ENCODE peak calls at places on chromosomes 4 and X, in four cellular contexts. J, Y, N and Q are unnamed samples.

GRCh38 chr4:144648042-144648441 is 2.1 kb downstream of the HHIP start:
- DNase-seq in N (no peak), J (no peak), Y (no peak), Q (no peak)

GRCh38 chrX:107483976-107484726 is 34.7 kb downstream of the FRMPD3 start:
- DNase-seq in Y (peak; percentile 87), N (no peak), J (no peak), Q (no peak)

GRCh38 chr4:112145820-112146813 is 863 bp downstream of the FAM241A start:
- DNase-seq in Y (no peak), N (peak; percentile 68), J (no peak), Q (no peak)

GRCh38 chrX:19342331-19342906 is 1.3 kb upstream of the PDHA1 start:
- DNase-seq in J (no peak), Y (no peak), N (no peak), Q (no peak)

GRCh38 chr4:124181045-124181444 is 531.5 kb downstream of the ANKRD50 start:
- DNase-seq in J (no peak), N (no peak), Y (no peak), Q (no peak)

GRCh38 chr4:37780444-37781133 is 45.9 kb upstream of the PGM2 start:
- DNase-seq in N (no peak), J (no peak), Y (no peak), Q (no peak)

GRCh38 chr4:118772149-118773081 is 63.5 kb downstream of the SEC24D start:
- DNase-seq in N (no peak), Y (peak; percentile 40), J (no peak), Q (no peak)

GRCh38 chrX:81957900-81958545 is 756.1 kb downstream of the SH3BGRL start:
- DNase-seq in N (no peak), J (no peak), Y (peak; percentile 2), Q (no peak)

GRCh38 chr4:47270226-47270888 is 193.1 kb downstream of the COMMD8 start:
- DNase-seq in Y (no peak), J (no peak), N (no peak), Q (no peak)

GRCh38 chr4:157023941-157024340 is 52.0 kb upstream of the GLRB start:
- DNase-seq in J (no peak), N (no peak), Y (no peak), Q (no peak)

GRCh38 chrX:49171752-49172279 is at the start of gene PLP2:
- DNase-seq in Y (no peak), J (no peak), N (peak; percentile 66), Q (no peak)

GRCh38 chrX:72572248-72573157 is at the start of gene HDAC8:
- DNase-seq in Y (peak; percentile 66), J (no peak), N (peak; percentile 33), Q (no peak)

GRCh38 chr4:217891-218290 is 87.4 kb downstream of the ZNF732 start:
- DNase-seq in N (no peak), J (no peak), Y (no peak), Q (no peak)

GRCh38 chrX:109830704-109831206 is 97.7 kb upstream of the ACSL4 start:
- DNase-seq in Y (no peak), N (no peak), J (no peak), Q (no peak)